ENCODE peak calls at places on chromosomes 12 and 14, in ten cellular contexts. U is NCI-H146; Y is AG08395; S is thoracic aorta; N is GM13976; A is NCI-H69; R is activated CD8-positive, alpha-beta memory T cell treated with anti-CD3 and anti-CD28 coated beads for 1 hour; Q is A549; H is HS-5; W is osteoblast. V is an unnamed sample.
A peak's percentile ranks its signal among the peaks of the same experiment; 100 is the strongest.

GRCh38 chr12:83016226-83016835 is 329.6 kb downstream of the TMTC2 start:
- DNase-seq in N (no peak), U (no peak), W (no peak), H (peak; percentile 72), R (no peak), S (no peak), A (no peak), Y (peak; percentile 78), Q (peak; percentile 4), V (no peak)

GRCh38 chr14:84622357-84622756 is 907.6 kb upstream of the FLRT2 start:
- DNase-seq in Q (no peak), W (no peak), S (no peak), R (no peak), N (no peak), Y (no peak), H (no peak), A (no peak), U (no peak), V (no peak)

GRCh38 chr12:19898009-19898408 is 458.7 kb downstream of the AEBP2 start:
- DNase-seq in Y (no peak), Q (no peak), H (no peak), R (no peak), S (no peak), A (no peak), N (no peak), W (no peak), U (no peak), V (no peak)

GRCh38 chr14:39264558-39264957 is 30.8 kb downstream of the MIA2 start:
- DNase-seq in U (no peak), S (no peak), H (no peak), W (no peak), N (no peak), Q (no peak), A (peak; percentile 19), R (no peak), Y (no peak), V (no peak)

GRCh38 chr12:132921685-132922084 is 34.3 kb upstream of the CHFR start:
- DNase-seq in A (peak; percentile 5), Y (no peak), Q (no peak), W (no peak), U (no peak), S (no peak), R (no peak), H (no peak), N (no peak), V (no peak)

GRCh38 chr14:96267336-96267735 is 11.3 kb downstream of the BDKRB1 start:
- DNase-seq in Q (no peak), S (no peak), A (peak; percentile 96), W (no peak), R (no peak), H (no peak), U (peak; percentile 64), Y (peak; percentile 72), N (no peak), V (no peak)

GRCh38 chr14:45492876-45493275 is 239.9 kb upstream of the MIS18BP1 start:
- DNase-seq in R (no peak), Y (no peak), Q (no peak), W (no peak), N (no peak), H (no peak), A (no peak), S (no peak), U (no peak), V (no peak)

GRCh38 chr14:75200451-75200850 is 24.0 kb upstream of the TMED10 start:
- DNase-seq in W (no peak), N (no peak), U (peak; percentile 27), H (no peak), S (no peak), Y (no peak), R (no peak), Q (no peak), A (peak; percentile 46), V (no peak)

GRCh38 chr12:47602330-47602729 is 103.5 kb downstream of the RPAP3 start:
- DNase-seq in N (no peak), Y (peak; percentile 11), R (no peak), H (no peak), Q (no peak), A (no peak), W (peak; percentile 77), S (no peak), U (no peak), V (no peak)

GRCh38 chr12:50387972-50388478 is 8.4 kb downstream of the FAM186A start:
- DNase-seq in H (no peak), Q (no peak), Y (no peak), W (no peak), N (no peak), R (no peak), U (peak; percentile 61), A (peak; percentile 53), S (no peak), V (no peak)

GRCh38 chr12:115417610-115418009 is 733.6 kb upstream of the TBX3 start:
- DNase-seq in N (no peak), H (no peak), R (no peak), A (no peak), Q (no peak), Y (no peak), W (no peak), S (no peak), U (no peak), V (no peak)

GRCh38 chr12:47845066-47845465 is 25.4 kb upstream of the HDAC7 start:
- DNase-seq in W (no peak), Y (no peak), S (no peak), H (no peak), A (no peak), U (no peak), R (no peak), Q (no peak), N (no peak), V (no peak)

GRCh38 chr14:36474593-36474992 is 45.4 kb downstream of the NKX2-1 start:
- DNase-seq in N (no peak), H (no peak), W (no peak), Y (no peak), U (no peak), A (no peak), S (no peak), R (no peak), Q (no peak), V (no peak)

GRCh38 chr12:65881965-65882413 is 57.7 kb downstream of the HMGA2 start:
- DNase-seq in H (no peak), U (no peak), S (peak; percentile 21), A (no peak), Q (no peak), N (peak; percentile 64), R (no peak), Y (peak; percentile 49), W (peak; percentile 91), V (no peak)

GRCh38 chr12:79648872-79649271 is 41.9 kb downstream of the PAWR start:
- DNase-seq in U (no peak), H (no peak), R (no peak), W (no peak), Y (peak; percentile 15), N (no peak), Q (no peak), S (no peak), A (no peak), V (no peak)

V was measured in DND-41.